ENCODE peak calls at places on chromosomes 4 and X, in four cellular contexts. R, Z, L and O are unnamed samples.

GRCh38 chrX:12210196-12210815 is 72.0 kb downstream of the FRMPD4 start:
- DNase-seq in R (no peak), L (peak), Z (no peak), O (no peak)

GRCh38 chr4:85114526-85114925 is 148.0 kb upstream of the WDFY3 start:
- DNase-seq in L (peak), Z (no peak), R (no peak), O (no peak)

GRCh38 chr4:153205757-153206156 is 1.5 kb downstream of the TRIM2 start:
- DNase-seq in Z (peak), R (no peak), L (peak), O (no peak)

GRCh38 chr4:89213382-89213701 is 94.3 kb downstream of the GPRIN3 start:
- DNase-seq in L (no peak), R (no peak), Z (no peak), O (no peak)

GRCh38 chr4:2786152-2786671 is 6.7 kb upstream of the SH3BP2 start:
- DNase-seq in R (peak), L (no peak), Z (no peak), O (peak)

GRCh38 chrX:140756948-140757347 is 47.4 kb downstream of the LINC00632 start:
- DNase-seq in L (no peak), Z (no peak), R (no peak), O (no peak)

GRCh38 chrX:123489011-123489410 is 243.8 kb downstream of the THOC2 start:
- DNase-seq in R (no peak), Z (no peak), L (no peak), O (no peak)

GRCh38 chr4:139919513-139919912 is 234.5 kb downstream of the MAML3 start:
- DNase-seq in Z (no peak), R (no peak), L (no peak), O (no peak)

GRCh38 chr4:25723409-25723808 is 67.8 kb downstream of the SLC34A2 start:
- DNase-seq in L (no peak), R (no peak), Z (no peak), O (no peak)

GRCh38 chr4:101292214-101292613 is 55.1 kb downstream of the PPP3CA start:
- DNase-seq in R (no peak), Z (no peak), L (no peak), O (no peak)

GRCh38 chr4:38782452-38783108 is at the start of gene TLR10:
- DNase-seq in Z (peak), R (peak), L (peak), O (no peak)

GRCh38 chr4:114040319-114041116 is 61.1 kb upstream of the ARSJ start:
- DNase-seq in L (no peak), R (peak), Z (no peak), O (no peak)

GRCh38 chr4:129231907-129232626 is 136.1 kb downstream of the C4orf33 start:
- DNase-seq in Z (no peak), L (peak), R (no peak), O (no peak)

GRCh38 chrX:41085883-41086626 is 810 bp downstream of the USP9X start:
- DNase-seq in Z (no peak), R (peak), L (peak), O (peak)

GRCh38 chr4:20172070-20172760 is 79.5 kb upstream of the SLIT2 start:
- DNase-seq in L (no peak), R (no peak), Z (no peak), O (no peak)

GRCh38 chr4:5435201-5435600 is 273.2 kb downstream of the EVC2 start:
- DNase-seq in R (no peak), L (no peak), Z (no peak), O (no peak)